ENCODE peak calls at places on chromosome 18, in ten cellular contexts. O is T-helper 2 cell, R is EL, N is GM04504, Z is HuH-7.5, Q is H7, D is left cardiac atrium, S is Daoy, M is AG08395, A is germinal center. H is an unnamed sample.

GRCh38 chr18:39942702-39943101 is 2012.3 kb upstream of the PIK3C3 start:
- DNase-seq in O (no peak), R (no peak), N (no peak), Z (no peak), Q (no peak), D (no peak), S (no peak), M (no peak), A (no peak), H (no peak)

GRCh38 chr18:12121175-12122095 is 27.8 kb downstream of the ANKRD62 start:
- DNase-seq in O (no peak), R (no peak), N (no peak), Z (no peak), Q (peak; percentile 35), D (no peak), S (peak; percentile 4), M (no peak), A (no peak), H (no peak)

GRCh38 chr18:24212939-24213338 is 74.1 kb downstream of the CABYR start:
- DNase-seq in O (no peak), R (peak; percentile 92), N (peak; percentile 16), Z (no peak), Q (no peak), D (no peak), S (peak; percentile 69), M (peak; percentile 29), A (no peak), H (peak; percentile 88)

GRCh38 chr18:64207818-64208217 is 58.9 kb upstream of the LINC00305 start:
- DNase-seq in O (no peak), R (no peak), N (no peak), Z (no peak), Q (no peak), D (no peak), S (no peak), M (no peak), A (no peak), H (no peak)

GRCh38 chr18:48790869-48791635 is 159.7 kb downstream of the SMAD7 start:
- DNase-seq in O (no peak), R (no peak), N (no peak), Z (no peak), Q (no peak), D (peak; percentile 53), S (no peak), M (no peak), A (no peak), H (no peak)

GRCh38 chr18:79524181-79525078 is 128.7 kb downstream of the NFATC1 start:
- DNase-seq in O (no peak), R (no peak), N (no peak), Z (no peak), Q (peak; percentile 66), D (no peak), S (no peak), M (no peak), A (no peak), H (no peak)

GRCh38 chr18:76306685-76307292 is 188.3 kb downstream of the ZNF516 start:
- DNase-seq in O (no peak), R (no peak), N (no peak), Z (no peak), Q (peak; percentile 33), D (no peak), S (no peak), M (no peak), A (no peak), H (no peak)

GRCh38 chr18:58838946-58839345 is 25.7 kb upstream of the ZNF532 start:
- DNase-seq in O (no peak), R (no peak), N (no peak), Z (no peak), Q (no peak), D (no peak), S (no peak), M (no peak), A (no peak), H (no peak)

GRCh38 chr18:48545690-48546365 is 7.0 kb downstream of the CTIF start:
- DNase-seq in O (no peak), R (peak; percentile 82), N (peak; percentile 71), Z (no peak), Q (peak; percentile 76), D (peak; percentile 71), S (peak; percentile 79), M (peak; percentile 79), A (no peak), H (peak; percentile 22)

GRCh38 chr18:23226930-23227728 is 91.8 kb downstream of the CABLES1 start:
- DNase-seq in O (no peak), R (peak; percentile 78), N (peak; percentile 58), Z (no peak), Q (no peak), D (peak; percentile 74), S (peak; percentile 59), M (peak; percentile 62), A (no peak), H (peak; percentile 36)

GRCh38 chr18:61334491-61334850 is 1.2 kb downstream of the CDH20 start:
- DNase-seq in O (no peak), R (no peak), N (no peak), Z (no peak), Q (no peak), D (no peak), S (no peak), M (no peak), A (no peak), H (no peak)

GRCh38 chr18:74290831-74291770 is 662 bp downstream of the CYB5A start:
- DNase-seq in O (no peak), R (no peak), N (no peak), Z (peak; percentile 26), Q (peak; percentile 84), D (no peak), S (no peak), M (no peak), A (no peak), H (no peak)

GRCh38 chr18:12422936-12423335 is 15.2 kb downstream of the PRELID3A start:
- DNase-seq in O (no peak), R (no peak), N (no peak), Z (no peak), Q (peak; percentile 59), D (no peak), S (no peak), M (no peak), A (peak; percentile 24), H (no peak)

GRCh38 chr18:80200932-80201672 is 46.2 kb downstream of the PARD6G start:
- DNase-seq in O (no peak), R (no peak), N (no peak), Z (no peak), Q (peak; percentile 28), D (no peak), S (peak; percentile 14), M (no peak), A (no peak), H (no peak)

GRCh38 chr18:77647472-77647871 is 397.8 kb downstream of the GALR1 start:
- DNase-seq in O (no peak), R (no peak), N (no peak), Z (no peak), Q (no peak), D (no peak), S (no peak), M (no peak), A (no peak), H (no peak)

GRCh38 chr18:21241224-21242131 is 554 bp upstream of the GREB1L start:
- DNase-seq in O (no peak), R (peak; percentile 52), N (no peak), Z (peak; percentile 83), Q (peak; percentile 83), D (peak; percentile 25), S (no peak), M (peak; percentile 40), A (no peak), H (no peak)

GRCh38 chr18:23593720-23594119 is 7.4 kb upstream of the NPC1 start:
- DNase-seq in O (no peak), R (peak; percentile 89), N (peak; percentile 85), Z (no peak), Q (no peak), D (no peak), S (peak; percentile 70), M (peak; percentile 88), A (no peak), H (peak; percentile 77)

GRCh38 chr18:55856191-55856590 is 268.2 kb upstream of the TCF4 start:
- DNase-seq in O (no peak), R (peak; percentile 97), N (peak; percentile 68), Z (no peak), Q (no peak), D (no peak), S (peak; percentile 84), M (peak; percentile 62), A (no peak), H (peak; percentile 90)

GRCh38 chr18:13618760-13619438 is 107.5 kb downstream of the FAM210A start:
- DNase-seq in O (no peak), R (no peak), N (no peak), Z (no peak), Q (no peak), D (no peak), S (no peak), M (no peak), A (no peak), H (no peak)

GRCh38 chr18:48590678-48591077 is 51.8 kb downstream of the CTIF start:
- DNase-seq in O (no peak), R (peak; percentile 94), N (peak; percentile 89), Z (no peak), Q (no peak), D (peak; percentile 47), S (peak; percentile 90), M (peak; percentile 93), A (no peak), H (peak; percentile 71)

GRCh38 chr18:25743661-25744151 is 346.7 kb downstream of the SS18 start:
- DNase-seq in O (no peak), R (no peak), N (no peak), Z (no peak), Q (peak; percentile 67), D (no peak), S (no peak), M (no peak), A (no peak), H (no peak)

GRCh38 chr18:35457140-35457704 is 40.5 kb downstream of the INO80C start:
- DNase-seq in O (no peak), R (no peak), N (no peak), Z (no peak), Q (no peak), D (no peak), S (no peak), M (no peak), A (no peak), H (no peak)

GRCh38 chr18:10139783-10140410 is 226.1 kb downstream of the VAPA start:
- DNase-seq in O (no peak), R (peak; percentile 82), N (peak; percentile 69), Z (no peak), Q (no peak), D (no peak), S (peak; percentile 63), M (peak; percentile 69), A (no peak), H (no peak)

GRCh38 chr18:37452697-37453385 is 112.8 kb downstream of the CELF4 start:
- DNase-seq in O (no peak), R (peak; percentile 16), N (no peak), Z (no peak), Q (no peak), D (no peak), S (peak; percentile 6), M (peak; percentile 47), A (no peak), H (peak; percentile 17)

GRCh38 chr18:49017813-49018552 is 67.2 kb upstream of the SMAD7 start:
- DNase-seq in O (no peak), R (no peak), N (no peak), Z (no peak), Q (peak; percentile 35), D (no peak), S (no peak), M (no peak), A (no peak), H (no peak)

GRCh38 chr18:58005885-58006523 is 38.0 kb upstream of the NEDD4L start:
- DNase-seq in O (no peak), R (peak; percentile 31), N (peak; percentile 12), Z (no peak), Q (no peak), D (no peak), S (peak; percentile 26), M (peak; percentile 60), A (no peak), H (no peak)

GRCh38 chr18:2846638-2847340 is at the start of gene EMILIN2:
- DNase-seq in O (no peak), R (peak; percentile 68), N (no peak), Z (peak; percentile 52), Q (peak; percentile 88), D (peak; percentile 78), S (peak; percentile 31), M (peak; percentile 47), A (peak; percentile 83), H (no peak)

H was measured in kidney glomerular epithelial cell.